ENCODE peak calls at places on chromosomes 7 and 10, in five cellular contexts. N is NCI-H1694 treated with DMSO at 0.1 percent for 48 hours, W is IMR-90, P is Daoy, T is NCI-H2081. D is an unnamed sample.

GRCh38 chr7:115122388-115122787 is 200.5 kb downstream of the MDFIC start:
- DNase-seq in N (no peak), W (no peak), P (no peak), T (no peak), D (no peak)

GRCh38 chr7:21336743-21337142 is 91.1 kb upstream of the SP4 start:
- DNase-seq in N (no peak), W (no peak), P (no peak), T (no peak), D (no peak)

GRCh38 chr7:29883462-29884398 is 77.4 kb downstream of the WIPF3 start:
- DNase-seq in N (no peak), W (no peak), P (no peak), T (peak), D (no peak)

GRCh38 chr7:25246306-25246705 is 18.0 kb upstream of the NPVF start:
- DNase-seq in N (no peak), W (no peak), P (no peak), T (no peak), D (no peak)

GRCh38 chr10:77710759-77711682 is 73.4 kb upstream of the KCNMA1 start:
- DNase-seq in N (peak), W (peak), P (peak), T (peak), D (peak)

GRCh38 chr7:148697950-148698396 is 730 bp upstream of the CUL1 start:
- DNase-seq in N (peak), W (peak), P (no peak), T (peak), D (no peak)

GRCh38 chr10:36489928-36490279 is 635.5 kb upstream of the ANKRD30A start:
- DNase-seq in N (no peak), W (peak), P (peak), T (no peak), D (peak)

GRCh38 chr7:98281757-98282652 is 519 bp downstream of the BRI3 start:
- DNase-seq in N (no peak), W (no peak), P (no peak), T (no peak), D (no peak)

GRCh38 chr10:47401874-47402645 is 18.0 kb upstream of the ZNF488 start:
- DNase-seq in N (no peak), W (no peak), P (no peak), T (no peak), D (no peak)

GRCh38 chr7:41911792-41912191 is 208.9 kb upstream of the INHBA start:
- DNase-seq in N (no peak), W (peak), P (peak), T (no peak), D (no peak)

GRCh38 chr10:48511855-48512191 is 93.0 kb downstream of the ARHGAP22 start:
- DNase-seq in N (no peak), W (no peak), P (no peak), T (no peak), D (no peak)

GRCh38 chr10:69843923-69844322 is 42.2 kb downstream of the COL13A1 start:
- DNase-seq in N (no peak), W (no peak), P (no peak), T (no peak), D (no peak)

GRCh38 chr7:41997151-41997550 is 239.9 kb downstream of the GLI3 start:
- DNase-seq in N (no peak), W (no peak), P (no peak), T (no peak), D (no peak)

GRCh38 chr10:21281765-21282484 is 243.6 kb downstream of the SKIDA1 start:
- DNase-seq in N (no peak), W (no peak), P (no peak), T (no peak), D (no peak)

GRCh38 chr7:125611582-125611981 is 682.0 kb upstream of the POT1 start:
- DNase-seq in N (no peak), W (no peak), P (no peak), T (no peak), D (no peak)

GRCh38 chr10:48804740-48805182 is 120.1 kb downstream of the WDFY4 start:
- DNase-seq in N (no peak), W (no peak), P (no peak), T (peak), D (no peak)

GRCh38 chr10:31299119-31299518 is 19.9 kb upstream of the ZEB1 start:
- DNase-seq in N (no peak), W (peak), P (no peak), T (peak), D (no peak)

GRCh38 chr10:80122746-80123145 is 9.8 kb upstream of the PLAC9 start:
- DNase-seq in N (no peak), W (no peak), P (no peak), T (no peak), D (no peak)

GRCh38 chr7:111014074-111014473 is 76.9 kb upstream of the LRRN3 start:
- DNase-seq in N (no peak), W (peak), P (no peak), T (no peak), D (no peak)

GRCh38 chr7:144027070-144027469 is 21.7 kb upstream of the OR2A5 start:
- DNase-seq in N (peak), W (peak), P (no peak), T (peak), D (peak)

GRCh38 chr10:86254526-86255174 is 111.9 kb downstream of the GRID1 start:
- DNase-seq in N (no peak), W (no peak), P (peak), T (peak), D (peak)

GRCh38 chr7:106041140-106041717 is 70.9 kb downstream of the SYPL1 start:
- DNase-seq in N (peak), W (peak), P (peak), T (peak), D (peak)

GRCh38 chr10:28669227-28670173 is 7.8 kb upstream of the BAMBI start:
- DNase-seq in N (no peak), W (no peak), P (no peak), T (no peak), D (no peak)

GRCh38 chr10:123241391-123242141 is 87.4 kb downstream of the BUB3 start:
- DNase-seq in N (no peak), W (no peak), P (no peak), T (no peak), D (no peak)

GRCh38 chr7:98531717-98532116 is 85.4 kb upstream of the NPTX2 start:
- DNase-seq in N (no peak), W (no peak), P (no peak), T (no peak), D (no peak)

GRCh38 chr7:1193593-1194424 is 33.8 kb upstream of the ZFAND2A start:
- DNase-seq in N (peak), W (peak), P (peak), T (peak), D (no peak)

GRCh38 chr10:62993121-62993520 is 140.0 kb upstream of the NRBF2 start:
- DNase-seq in N (no peak), W (no peak), P (peak), T (no peak), D (no peak)

GRCh38 chr7:151271699-151272355 is 23.3 kb upstream of the SMARCD3 start:
- DNase-seq in N (no peak), W (peak), P (no peak), T (no peak), D (no peak)

GRCh38 chr7:98701372-98701771 is 84.3 kb downstream of the NPTX2 start:
- DNase-seq in N (no peak), W (no peak), P (no peak), T (no peak), D (no peak)

GRCh38 chr7:66694286-66694685 is 46.2 kb upstream of the RABGEF1 start:
- DNase-seq in N (no peak), W (no peak), P (no peak), T (no peak), D (no peak)

D was measured in A172.